ENCODE peak calls at places on chromosomes 6 and 20, in four cellular contexts. J, X, O and B are unnamed samples.

GRCh38 chr6:56758120-56758519 is 115.4 kb upstream of the DST start:
- DNase-seq in O (no peak), J (peak; percentile 20), X (no peak), B (no peak)

GRCh38 chr6:89589297-89590074 is 49.1 kb downstream of the LYRM2 start:
- DNase-seq in X (peak; percentile 51), J (no peak), O (peak; percentile 63), B (no peak)

GRCh38 chr20:44394520-44395182 is 39.2 kb downstream of the HNF4A start:
- DNase-seq in J (no peak), O (no peak), X (no peak), B (no peak)

GRCh38 chr20:20085812-20086211 is 33.5 kb downstream of the CFAP61 start:
- DNase-seq in X (no peak), J (no peak), O (no peak), B (no peak)

GRCh38 chr20:57795347-57795697 is 85.5 kb upstream of the PMEPA1 start:
- DNase-seq in O (no peak), J (peak; percentile 86), X (no peak), B (no peak)

GRCh38 chr6:151088599-151088935 is 151.2 kb upstream of the AKAP12 start:
- DNase-seq in O (no peak), X (no peak), J (no peak), B (no peak)

GRCh38 chr6:66103954-66104353 is 396.9 kb upstream of the EYS start:
- DNase-seq in X (no peak), J (no peak), O (no peak), B (no peak)

GRCh38 chr6:81749704-81750103 is 2.8 kb downstream of the TENT5A start:
- DNase-seq in O (no peak), J (no peak), X (no peak), B (no peak)

GRCh38 chr6:159683722-159684304 is 9.2 kb downstream of the SOD2 start:
- DNase-seq in X (no peak), O (no peak), J (no peak), B (no peak)

GRCh38 chr20:57397004-57397692 is 6.0 kb downstream of the RBM38 start:
- DNase-seq in J (no peak), O (no peak), X (no peak), B (peak; percentile 37)

GRCh38 chr20:24160563-24161355 is 172.2 kb upstream of the GGTLC1 start:
- DNase-seq in X (peak; percentile 69), J (peak; percentile 71), O (peak; percentile 65), B (peak; percentile 10)

GRCh38 chr20:35387334-35387733 is 24.4 kb downstream of the UQCC1 start:
- DNase-seq in O (no peak), J (peak; percentile 72), X (no peak), B (no peak)

GRCh38 chr20:59406446-59406845 is 106.0 kb downstream of the EDN3 start:
- DNase-seq in X (no peak), O (no peak), J (no peak), B (no peak)

GRCh38 chr20:10521068-10521834 is 86.1 kb downstream of the SLX4IP start:
- DNase-seq in O (no peak), J (peak; percentile 84), X (peak; percentile 17), B (no peak)

GRCh38 chr20:21099653-21100589 is 6.2 kb downstream of the LINC00237 start:
- DNase-seq in X (peak; percentile 69), J (no peak), O (peak; percentile 68), B (peak; percentile 69)

GRCh38 chr20:3407426-3408250 is at the start of gene DNAAF9:
- DNase-seq in X (peak; percentile 88), J (peak; percentile 74), O (peak; percentile 80), B (peak; percentile 9)

GRCh38 chr6:85483041-85483700 is 33.3 kb downstream of the NT5E start:
- DNase-seq in J (peak; percentile 85), O (peak; percentile 79), X (peak; percentile 63), B (peak; percentile 71)
- H2AFZ ChIP-seq in J (no peak overlapping the region), O (peak overlapping the region; percentile 82), X (no peak overlapping the region), B (peak overlapping the region; percentile 52)

DNA sequence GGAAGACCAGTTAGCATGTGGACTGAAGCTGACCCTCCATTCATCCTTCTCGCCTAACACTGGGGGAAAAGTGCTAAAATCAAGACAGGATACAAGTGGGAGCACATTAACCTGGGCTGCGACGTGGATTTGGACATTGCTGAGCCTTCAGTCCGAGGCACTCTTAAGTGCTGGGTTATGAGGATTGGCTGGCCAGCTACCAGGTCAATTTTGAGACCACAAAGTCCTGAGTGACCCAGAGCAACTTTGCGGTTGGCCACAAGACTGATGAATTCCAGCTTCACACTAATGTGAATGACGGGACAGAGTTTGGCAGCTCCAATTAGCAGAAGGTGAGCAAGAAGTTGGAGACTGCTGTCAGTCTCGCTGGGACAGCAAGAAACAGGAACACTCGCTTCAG is 20.7 kb downstream of the FUCA2 start:
- DNase-seq in J (no peak), X (no peak), O (no peak), B (no peak)
- TF ChIP-seq EZH2phosphoT487 in J (no peak), X (no peak), O (no peak), B (no peak)

GRCh38 chr6:68677119-68677518 is 42.0 kb downstream of the ADGRB3 start:
- DNase-seq in J (no peak), O (no peak), X (no peak), B (no peak)
- H2AFZ ChIP-seq in J (no peak overlapping the region), O (no peak overlapping the region), X (no peak overlapping the region), B (no peak overlapping the region)

GRCh38 chr20:14921546-14921945 is 584.1 kb upstream of the FLRT3 start:
- DNase-seq in O (no peak), J (peak; percentile 58), X (no peak), B (no peak)
- TF ChIP-seq EZH2phosphoT487 in O (no peak), J (no peak), X (no peak), B (no peak)

GRCh38 chr6:158517581-158517980 is 42.3 kb upstream of the TMEM181 start:
- DNase-seq in J (no peak), X (no peak), O (no peak), B (peak; percentile 32)
- H2AFZ ChIP-seq in J (no peak overlapping the region), X (no peak overlapping the region), O (peak overlapping the region; percentile 74), B (peak overlapping the region; percentile 87)